ENCODE peak calls at places on chromosomes 12 and 14, in five cellular contexts. One of them, this sample, is unnamed.

GRCh38 chr14:94924189-94924588 is 154.3 kb upstream of the GSC start:
- DNase-seq in HCT116: no peak
- DNase-seq in HepG2: no peak
- DNase-seq in GM12878: no peak
- DNase-seq in K562: no peak
- DNase-seq in this sample: no peak

GRCh38 chr12:131810672-131811071 is 17.5 kb upstream of the MMP17 start:
- DNase-seq in HCT116: no peak
- DNase-seq in HepG2: no peak
- DNase-seq in GM12878: no peak
- DNase-seq in K562: no peak
- DNase-seq in this sample: no peak

GRCh38 chr14:81042431-81042830 is 87.0 kb downstream of the TSHR start:
- DNase-seq in HCT116: no peak
- DNase-seq in HepG2: no peak
- DNase-seq in GM12878: no peak
- DNase-seq in K562: no peak
- DNase-seq in this sample: no peak

GRCh38 chr12:96078281-96078761 is 42.9 kb upstream of the LTA4H start:
- DNase-seq in HCT116: no peak
- DNase-seq in HepG2: no peak
- DNase-seq in GM12878: no peak
- DNase-seq in K562: no peak
- DNase-seq in this sample: no peak

GRCh38 chr12:92886131-92886530 is 43.0 kb downstream of the EEA1 start:
- DNase-seq in HCT116: no peak
- DNase-seq in HepG2: peak; percentile 28
- DNase-seq in GM12878: no peak
- DNase-seq in K562: no peak
- DNase-seq in this sample: no peak

GRCh38 chr14:25111061-25111601 is 61.2 kb upstream of the STXBP6 start:
- DNase-seq in HCT116: no peak
- DNase-seq in HepG2: peak; percentile 56
- DNase-seq in GM12878: no peak
- DNase-seq in K562: no peak
- DNase-seq in this sample: no peak

GRCh38 chr12:116136340-116136739 is 141.2 kb downstream of the MED13L start:
- DNase-seq in HCT116: no peak
- DNase-seq in HepG2: no peak
- DNase-seq in GM12878: no peak
- DNase-seq in K562: no peak
- DNase-seq in this sample: no peak

GRCh38 chr14:51852541-51852940 is 7.9 kb upstream of the GNG2 start:
- DNase-seq in HCT116: no peak
- DNase-seq in HepG2: no peak
- DNase-seq in GM12878: no peak
- DNase-seq in K562: no peak
- DNase-seq in this sample: no peak

GRCh38 chr12:93812616-93813015 is 135.4 kb downstream of the CRADD start:
- DNase-seq in HCT116: no peak
- DNase-seq in HepG2: no peak
- DNase-seq in GM12878: no peak
- DNase-seq in K562: no peak
- DNase-seq in this sample: no peak

GRCh38 chr14:53912121-53912520 is 44.5 kb downstream of the BMP4 start:
- DNase-seq in HCT116: no peak
- DNase-seq in HepG2: no peak
- DNase-seq in GM12878: no peak
- DNase-seq in K562: no peak
- DNase-seq in this sample: no peak

GRCh38 chr12:125296701-125297100 is 231.5 kb downstream of the AACS start:
- DNase-seq in HCT116: no peak
- DNase-seq in HepG2: no peak
- DNase-seq in GM12878: no peak
- DNase-seq in K562: no peak
- DNase-seq in this sample: no peak

GRCh38 chr12:108611884-108612415 is 14.1 kb upstream of the TMEM119 start:
- DNase-seq in HCT116: peak; percentile 72
- DNase-seq in HepG2: peak; percentile 44
- DNase-seq in GM12878: no peak
- DNase-seq in K562: peak; percentile 74
- DNase-seq in this sample: peak; percentile 78

GRCh38 chr14:80213602-80214001 is 2.3 kb upstream of the DIO2 start:
- DNase-seq in HCT116: peak; percentile 16
- DNase-seq in HepG2: peak; percentile 47
- DNase-seq in GM12878: no peak
- DNase-seq in K562: no peak
- DNase-seq in this sample: peak; percentile 41

GRCh38 chr12:96907681-96908163 is 665 bp downstream of the NEDD1 start:
- DNase-seq in HCT116: no peak
- DNase-seq in HepG2: peak; percentile 15
- DNase-seq in GM12878: no peak
- DNase-seq in K562: peak; percentile 21
- DNase-seq in this sample: no peak

GRCh38 chr14:55136868-55137785 is 8.1 kb downstream of the LGALS3 start:
- DNase-seq in HCT116: no peak
- DNase-seq in HepG2: no peak
- DNase-seq in GM12878: no peak
- DNase-seq in K562: no peak
- DNase-seq in this sample: no peak

GRCh38 chr12:96770239-96770780 is 136.7 kb upstream of the NEDD1 start:
- DNase-seq in HCT116: no peak
- DNase-seq in HepG2: no peak
- DNase-seq in GM12878: no peak
- DNase-seq in K562: no peak
- DNase-seq in this sample: no peak

GRCh38 chr12:79874665-79875064 is 60.2 kb downstream of the PPP1R12A start:
- DNase-seq in HCT116: no peak
- DNase-seq in HepG2: no peak
- DNase-seq in GM12878: no peak
- DNase-seq in K562: no peak
- DNase-seq in this sample: no peak

GRCh38 chr14:104586832-104587620 is 7.5 kb downstream of the C14orf180 start:
- DNase-seq in HCT116: no peak
- DNase-seq in HepG2: no peak
- DNase-seq in GM12878: no peak
- DNase-seq in K562: no peak
- DNase-seq in this sample: no peak

GRCh38 chr12:133058203-133059125 is 21.2 kb downstream of the ZNF84 start:
- DNase-seq in HCT116: no peak
- DNase-seq in HepG2: no peak
- DNase-seq in GM12878: no peak
- DNase-seq in K562: no peak
- DNase-seq in this sample: no peak

GRCh38 chr14:32509632-32510187 is 180.6 kb downstream of the AKAP6 start:
- DNase-seq in HCT116: no peak
- DNase-seq in HepG2: peak; percentile 50
- DNase-seq in GM12878: no peak
- DNase-seq in K562: no peak
- DNase-seq in this sample: no peak

GRCh38 chr12:131211279-131211938 is 257.7 kb downstream of the ADGRD1 start:
- DNase-seq in HCT116: no peak
- DNase-seq in HepG2: no peak
- DNase-seq in GM12878: no peak
- DNase-seq in K562: no peak
- DNase-seq in this sample: no peak

GRCh38 chr12:88946377-88946997 is 366.2 kb upstream of the KITLG start:
- DNase-seq in HCT116: peak; percentile 64
- DNase-seq in HepG2: no peak
- DNase-seq in GM12878: no peak
- DNase-seq in K562: no peak
- DNase-seq in this sample: no peak

GRCh38 chr14:102581193-102581592 is 11.3 kb upstream of the RCOR1 start:
- DNase-seq in HCT116: no peak
- DNase-seq in HepG2: no peak
- DNase-seq in GM12878: no peak
- DNase-seq in K562: no peak
- DNase-seq in this sample: no peak

GRCh38 chr12:111964935-111965334 is 48.0 kb downstream of the TMEM116 start:
- DNase-seq in HCT116: no peak
- DNase-seq in HepG2: no peak
- DNase-seq in GM12878: no peak
- DNase-seq in K562: no peak
- DNase-seq in this sample: no peak

DNA sequence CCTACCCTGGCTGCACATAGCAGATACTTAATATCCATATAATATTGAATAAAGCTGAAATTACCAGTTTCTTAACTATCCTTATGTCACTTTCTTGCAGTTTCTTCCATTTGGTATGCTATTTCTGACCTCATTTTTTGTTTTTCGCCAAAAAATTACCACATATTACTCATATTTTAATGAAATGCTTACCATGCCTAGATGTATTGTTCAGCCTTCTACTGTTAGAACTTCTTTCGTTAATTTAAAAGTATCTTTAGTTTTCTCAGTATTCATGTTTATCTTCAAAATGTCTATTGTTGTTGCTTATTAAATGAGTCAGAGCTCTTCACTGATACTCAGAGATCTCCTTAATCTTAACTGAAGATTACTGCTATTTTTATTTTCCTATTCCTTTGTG is 20.5 kb downstream of the RAP1B start:
- DNase-seq in HCT116: no peak
- DNase-seq in HepG2: no peak
- DNase-seq in GM12878: no peak
- DNase-seq in K562: no peak
- DNase-seq in this sample: no peak
- TF ChIP-seq ATF3 in HCT116: no peak
- TF ChIP-seq ATF3 in HepG2: no peak
- TF ChIP-seq ATF3 in GM12878: no peak
- TF ChIP-seq ATF3 in K562: no peak
- TF ChIP-seq ATF3 in this sample: no peak

DNA sequence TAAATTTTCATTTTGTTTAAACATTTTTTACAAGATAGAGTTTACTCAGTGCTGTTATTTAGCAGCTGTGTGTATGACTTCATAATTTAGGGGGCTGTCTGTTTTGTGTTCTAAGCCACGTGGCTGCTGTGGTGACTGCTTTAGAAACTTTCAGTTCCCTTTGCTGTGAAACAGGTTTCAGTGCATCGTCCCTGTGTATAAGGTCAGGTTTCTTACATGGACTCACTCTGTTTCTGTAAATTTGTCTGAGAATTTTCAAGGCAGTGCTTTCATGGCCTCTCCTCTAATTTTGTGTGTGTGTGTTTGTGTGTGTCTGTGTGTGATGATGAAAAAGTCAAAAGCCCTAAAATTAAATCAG is 32.4 kb downstream of the BICD1 start:
- DNase-seq in HCT116: no peak
- DNase-seq in HepG2: no peak
- DNase-seq in GM12878: peak; percentile 92
- DNase-seq in K562: no peak
- DNase-seq in this sample: no peak
- TF ChIP-seq ATF3 in HCT116: no peak
- TF ChIP-seq ATF3 in HepG2: no peak
- TF ChIP-seq ATF3 in GM12878: no peak
- TF ChIP-seq ATF3 in K562: no peak
- TF ChIP-seq ATF3 in this sample: no peak

DNA sequence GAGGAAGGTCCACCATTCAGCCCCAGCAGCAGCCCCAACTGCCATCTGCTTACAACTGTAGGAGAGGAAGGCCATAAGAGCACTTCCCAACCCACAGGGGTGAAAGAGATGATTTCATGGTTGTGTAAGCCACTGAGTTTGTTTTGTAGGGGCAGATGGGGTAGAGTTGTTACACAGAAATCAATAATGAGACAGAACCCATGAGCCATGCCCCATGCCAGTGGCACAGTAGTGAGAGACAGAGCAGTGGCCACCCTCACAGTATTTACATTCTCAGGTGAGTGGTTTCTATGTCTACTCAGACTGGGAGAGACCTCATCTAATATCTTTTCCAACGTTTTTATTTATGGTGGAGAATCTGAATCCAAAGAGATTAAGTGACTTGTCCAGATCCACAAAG is 68.6 kb downstream of the NUAK1 start:
- DNase-seq in HCT116: no peak
- DNase-seq in HepG2: no peak
- DNase-seq in GM12878: no peak
- DNase-seq in K562: no peak
- DNase-seq in this sample: no peak
- TF ChIP-seq ATF3 in HCT116: no peak
- TF ChIP-seq ATF3 in HepG2: no peak
- TF ChIP-seq ATF3 in GM12878: no peak
- TF ChIP-seq ATF3 in K562: no peak
- TF ChIP-seq ATF3 in this sample: no peak

GRCh38 chr12:58491296-58491695 is 429.0 kb downstream of the LRIG3 start:
- DNase-seq in HCT116: no peak
- DNase-seq in HepG2: no peak
- DNase-seq in GM12878: no peak
- DNase-seq in K562: no peak
- DNase-seq in this sample: no peak
- TF ChIP-seq ATF3 in HCT116: no peak
- TF ChIP-seq ATF3 in HepG2: no peak
- TF ChIP-seq ATF3 in GM12878: no peak
- TF ChIP-seq ATF3 in K562: no peak
- TF ChIP-seq ATF3 in this sample: no peak

DNA sequence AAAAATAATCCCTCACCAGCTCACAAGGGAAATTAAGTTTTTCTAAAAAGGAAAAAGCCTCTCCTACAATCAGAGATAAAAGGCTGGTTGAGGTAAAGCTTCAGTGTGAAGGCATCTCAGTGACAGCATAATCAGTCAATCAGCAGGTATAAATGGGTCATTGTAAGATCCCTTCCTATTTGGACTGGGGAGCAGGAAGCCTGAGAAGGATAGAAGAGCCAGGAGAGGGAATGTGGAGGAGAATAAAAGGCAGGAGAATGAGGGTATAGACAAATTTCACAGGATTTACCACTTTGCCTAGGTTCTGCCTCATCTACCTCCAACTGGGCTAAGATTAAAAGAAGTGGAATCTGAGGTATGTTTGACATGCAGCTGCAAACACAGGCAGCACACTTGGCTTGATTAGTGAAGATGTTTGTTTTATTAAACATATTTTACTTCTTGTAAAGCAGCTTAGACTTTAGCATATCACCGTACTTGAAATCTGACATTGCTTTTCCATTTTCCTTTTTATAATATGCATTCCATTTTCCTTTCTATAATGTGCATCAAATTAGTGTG is 479.1 kb upstream of the USP15 start:
- DNase-seq in HCT116: no peak
- DNase-seq in HepG2: no peak
- DNase-seq in GM12878: no peak
- DNase-seq in K562: no peak
- DNase-seq in this sample: no peak
- TF ChIP-seq ATF3 in HCT116: no peak
- TF ChIP-seq ATF3 in HepG2: no peak
- TF ChIP-seq ATF3 in GM12878: no peak
- TF ChIP-seq ATF3 in K562: no peak
- TF ChIP-seq ATF3 in this sample: no peak

GRCh38 chr14:93879362-93879983 is 47.7 kb upstream of the FAM181A start:
- DNase-seq in HCT116: no peak
- DNase-seq in HepG2: no peak
- DNase-seq in GM12878: no peak
- DNase-seq in K562: no peak
- DNase-seq in this sample: no peak
- TF ChIP-seq ATF3 in HCT116: no peak
- TF ChIP-seq ATF3 in HepG2: no peak
- TF ChIP-seq ATF3 in GM12878: no peak
- TF ChIP-seq ATF3 in K562: no peak
- TF ChIP-seq ATF3 in this sample: no peak